ENCODE peak calls at places on chromosomes 11 and 22, in ten cellular contexts. U is astrocyte; E is CD8-positive, alpha-beta T cell; Q is effector memory CD4-positive, alpha-beta T cell; L is BJ; J is HFF-Myc; W is left lung; M is cardiac muscle cell; C is thoracic aorta; Y is pancreas. N is an unnamed sample.

GRCh38 chr22:45294030-45294429 is 9.3 kb downstream of the UPK3A start:
- DNase-seq in C (no peak), J (no peak), M (no peak), E (no peak), W (no peak), U (no peak), Q (no peak), L (no peak), Y (no peak), N (no peak)

GRCh38 chr11:3122775-3123201 is 42.3 kb downstream of the OSBPL5 start:
- DNase-seq in W (peak), Y (no peak), Q (no peak), U (no peak), M (no peak), E (no peak), J (no peak), L (no peak), C (no peak), N (no peak)

GRCh38 chr11:41201156-41201555 is 258.3 kb downstream of the LRRC4C start:
- DNase-seq in J (peak), L (no peak), U (peak), W (no peak), Q (no peak), E (no peak), C (no peak), Y (no peak), M (peak), N (no peak)

GRCh38 chr22:46428602-46429326 is 93.2 kb downstream of the TRMU start:
- DNase-seq in W (no peak), U (no peak), L (no peak), E (no peak), Q (no peak), Y (no peak), C (no peak), J (no peak), M (no peak), N (no peak)

GRCh38 chr22:43867839-43868652 is 5.7 kb upstream of the SULT4A1 start:
- DNase-seq in J (peak), W (no peak), C (no peak), E (no peak), Q (no peak), U (peak), Y (no peak), M (peak), L (no peak), N (no peak)

GRCh38 chr11:444397-445144 is 2.8 kb upstream of the ANO9 start:
- DNase-seq in Q (no peak), M (peak), L (peak), W (peak), C (no peak), J (no peak), Y (no peak), U (peak), E (no peak), N (no peak)

GRCh38 chr11:122138759-122139594 is 23.0 kb upstream of the BLID start:
- DNase-seq in Y (no peak), U (peak), L (no peak), M (no peak), Q (no peak), W (no peak), C (no peak), J (no peak), E (no peak), N (no peak)

GRCh38 chr11:2580444-2581050 is 119.2 kb downstream of the KCNQ1OT1 start:
- DNase-seq in J (no peak), W (peak), Q (no peak), E (no peak), L (no peak), M (no peak), Y (no peak), C (no peak), U (no peak), N (no peak)

GRCh38 chr11:16792426-16792825 is 54.0 kb downstream of the C11orf58 start:
- DNase-seq in L (no peak), M (peak), U (peak), E (no peak), Y (no peak), W (no peak), J (no peak), C (no peak), Q (no peak), N (no peak)

GRCh38 chr11:119752324-119752723 is 23.3 kb upstream of the NECTIN1 start:
- DNase-seq in W (no peak), M (no peak), L (no peak), J (no peak), Y (no peak), C (no peak), Q (no peak), E (no peak), U (no peak), N (no peak)

GRCh38 chr22:26431151-26431995 is 2.3 kb downstream of the ASPHD2 start:
- DNase-seq in Q (no peak), C (no peak), L (no peak), Y (no peak), J (no peak), U (no peak), M (peak), W (no peak), E (no peak), N (peak)

GRCh38 chr11:11717064-11717725 is 95.4 kb upstream of the GALNT18 start:
- DNase-seq in J (no peak), E (no peak), C (no peak), W (no peak), Y (no peak), M (no peak), L (no peak), Q (no peak), U (no peak), N (no peak)

GRCh38 chr11:119797736-119798135 is 68.7 kb upstream of the NECTIN1 start:
- DNase-seq in Y (no peak), E (no peak), W (peak), Q (no peak), U (no peak), M (no peak), C (no peak), J (no peak), L (no peak), N (no peak)

GRCh38 chr11:96038046-96038445 is 114.1 kb upstream of the MTMR2 start:
- DNase-seq in Q (no peak), Y (no peak), E (no peak), M (no peak), J (no peak), W (no peak), U (no peak), L (no peak), C (no peak), N (no peak)

GRCh38 chr11:134289789-134290188 is 13.6 kb downstream of the GLB1L3 start:
- DNase-seq in E (no peak), Q (no peak), L (no peak), J (no peak), Y (no peak), M (no peak), C (no peak), W (no peak), U (no peak), N (no peak)

GRCh38 chr11:126363706-126364245 is 8.3 kb downstream of the ST3GAL4 start:
- DNase-seq in C (no peak), U (no peak), W (no peak), J (no peak), M (no peak), E (no peak), Q (no peak), Y (no peak), L (no peak), N (no peak)

GRCh38 chr11:92225563-92226308 is 1.1 kb downstream of the FAT3 start:
- DNase-seq in E (no peak), W (peak), M (peak), Y (no peak), C (no peak), U (peak), J (no peak), L (no peak), Q (no peak), N (no peak)

GRCh38 chr11:125274309-125274708 is 109.8 kb downstream of the PKNOX2 start:
- DNase-seq in J (no peak), Q (no peak), C (no peak), Y (no peak), U (no peak), E (no peak), M (no peak), L (no peak), W (no peak), N (no peak)

GRCh38 chr22:50022171-50022819 is 9.7 kb upstream of the IL17REL start:
- DNase-seq in W (no peak), M (no peak), Q (no peak), L (no peak), E (no peak), Y (no peak), J (no peak), U (no peak), C (no peak), N (no peak)

GRCh38 chr22:34950480-34950879 is 115.5 kb upstream of the ISX start:
- DNase-seq in L (no peak), Q (no peak), M (no peak), J (no peak), E (no peak), Y (no peak), C (no peak), W (no peak), U (no peak), N (no peak)

GRCh38 chr11:495537-495931 is 11.5 kb downstream of the RNH1 start:
- DNase-seq in J (no peak), E (no peak), W (peak), Q (no peak), L (no peak), U (no peak), M (no peak), Y (no peak), C (no peak), N (no peak)

GRCh38 chr11:122791411-122791810 is 46.9 kb upstream of the CRTAM start:
- DNase-seq in C (no peak), M (no peak), Q (no peak), E (no peak), U (no peak), J (no peak), W (no peak), Y (no peak), L (no peak), N (peak)

GRCh38 chr11:2839395-2839941 is 46.1 kb downstream of the CDKN1C start:
- DNase-seq in M (no peak), Q (no peak), L (no peak), Y (no peak), E (no peak), C (no peak), U (no peak), J (no peak), W (peak), N (no peak)

GRCh38 chr22:43343262-43343988 is at the start of gene SCUBE1:
- DNase-seq in Y (peak), C (no peak), E (peak), J (no peak), Q (peak), W (peak), M (peak), L (no peak), U (no peak), N (no peak)

GRCh38 chr11:128716661-128717210 is 22.9 kb downstream of the FLI1 start:
- DNase-seq in L (no peak), U (peak), C (no peak), J (no peak), Q (peak), E (no peak), Y (no peak), W (no peak), M (peak), N (no peak)

GRCh38 chr11:21622995-21623394 is 569.9 kb upstream of the ANO5 start:
- DNase-seq in W (no peak), Q (no peak), E (no peak), L (no peak), U (no peak), J (no peak), M (no peak), Y (no peak), C (no peak), N (no peak)

GRCh38 chr22:43186272-43187170 is at the start of gene TTLL12:
- DNase-seq in C (no peak), L (no peak), Q (peak), W (peak), E (peak), U (no peak), Y (peak), M (peak), J (no peak), N (no peak)

GRCh38 chr11:59616396-59616982 is 915 bp upstream of the OSBP start:
- DNase-seq in L (no peak), U (no peak), M (no peak), W (peak), J (no peak), E (no peak), C (no peak), Y (no peak), Q (no peak), N (no peak)

GRCh38 chr11:61654397-61654829 is 25.8 kb upstream of the DAGLA start:
- DNase-seq in E (no peak), W (no peak), M (peak), C (no peak), L (no peak), U (no peak), Y (no peak), Q (no peak), J (no peak), N (no peak)

DNA sequence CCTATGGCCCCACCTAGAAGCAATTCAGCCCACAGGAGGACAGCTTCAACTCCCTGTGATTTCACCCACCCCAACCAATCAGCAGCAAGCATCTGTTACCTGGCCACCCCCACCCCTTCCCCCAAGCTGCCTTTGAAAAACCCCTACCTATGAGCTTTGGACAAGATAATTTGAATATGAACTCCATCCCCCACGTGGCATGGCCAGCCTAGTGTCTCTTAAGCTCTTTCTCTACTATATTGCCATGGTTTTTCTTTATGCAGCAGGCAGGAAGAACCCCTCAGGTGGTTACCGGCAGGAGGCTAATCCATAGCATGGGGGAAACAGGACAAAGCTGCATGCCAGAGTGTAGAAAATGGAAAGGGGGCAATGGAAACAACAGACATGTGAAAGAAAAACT is 29.0 kb downstream of the CTSC start:
- DNase-seq in J (no peak), U (no peak), C (no peak), L (no peak), Q (no peak), M (no peak), Y (no peak), E (no peak), W (no peak), N (no peak)
- H3K4me3 ChIP-seq in J (no peak), U (no peak), C (no peak), L (no peak), Q (no peak), M (no peak), Y (no peak), E (no peak), W (no peak), N (no peak)

GRCh38 chr11:87358461-87358860 is 320.7 kb downstream of the TMEM135 start:
- DNase-seq in W (no peak), U (no peak), J (no peak), Y (no peak), C (no peak), E (no peak), M (no peak), L (no peak), Q (no peak), N (no peak)

GRCh38 chr11:87355614-87356013 is 317.9 kb downstream of the TMEM135 start:
- DNase-seq in Q (no peak), U (no peak), C (no peak), M (no peak), E (no peak), L (no peak), Y (no peak), W (no peak), J (no peak), N (no peak)

GRCh38 chr11:87359401-87359800 is 321.7 kb downstream of the TMEM135 start:
- DNase-seq in E (no peak), L (no peak), C (no peak), Q (no peak), W (no peak), J (no peak), Y (no peak), U (no peak), M (no peak), N (no peak)

GRCh38 chr11:87353904-87354303 is 316.2 kb downstream of the TMEM135 start:
- DNase-seq in Y (no peak), J (no peak), E (no peak), U (no peak), C (no peak), W (no peak), M (no peak), Q (no peak), L (no peak), N (no peak)

GRCh38 chr11:87356428-87356827 is 318.7 kb downstream of the TMEM135 start:
- DNase-seq in W (no peak), M (no peak), J (no peak), E (no peak), U (no peak), Y (no peak), Q (no peak), L (no peak), C (no peak), N (no peak)
- H3K4me3 ChIP-seq in W (no peak), M (no peak), J (no peak), E (no peak), U (no peak), Y (no peak), Q (no peak), L (no peak), C (no peak), N (no peak)

GRCh38 chr11:106086850-106087249 is 9.4 kb downstream of the AASDHPPT start:
- DNase-seq in W (no peak), E (no peak), Y (no peak), C (no peak), J (no peak), M (no peak), Q (no peak), U (no peak), L (no peak), N (no peak)

GRCh38 chr11:106092446-106092845 is 15.0 kb downstream of the AASDHPPT start:
- DNase-seq in J (no peak), L (no peak), M (no peak), Y (no peak), U (no peak), E (no peak), C (no peak), W (no peak), Q (no peak), N (no peak)

GRCh38 chr11:106088896-106089295 is 11.4 kb downstream of the AASDHPPT start:
- DNase-seq in Q (no peak), U (peak), J (no peak), M (no peak), L (no peak), C (no peak), Y (no peak), E (no peak), W (no peak), N (no peak)

GRCh38 chr11:106087815-106088435 is 10.5 kb downstream of the AASDHPPT start:
- DNase-seq in Q (peak), C (no peak), L (no peak), Y (peak), W (no peak), M (peak), E (no peak), J (no peak), U (peak), N (no peak)

GRCh38 chr11:106091480-106092123 is 14.1 kb downstream of the AASDHPPT start:
- DNase-seq in U (peak), J (no peak), C (no peak), M (peak), Y (no peak), E (no peak), L (no peak), W (no peak), Q (no peak), N (no peak)
- H3K4me3 ChIP-seq in U (no peak), J (no peak), C (no peak), M (no peak), Y (no peak), E (no peak), L (no peak), W (no peak), Q (no peak), N (no peak)

GRCh38 chr11:73154178-73154577 is 12.1 kb upstream of the FCHSD2 start:
- DNase-seq in W (no peak), L (no peak), C (no peak), U (no peak), E (no peak), Q (no peak), J (no peak), M (no peak), Y (no peak), N (no peak)

GRCh38 chr11:73149105-73149504 is 7.0 kb upstream of the FCHSD2 start:
- DNase-seq in J (no peak), E (no peak), W (no peak), Y (no peak), U (no peak), Q (no peak), C (no peak), L (no peak), M (no peak), N (no peak)

GRCh38 chr11:73152861-73153483 is 10.9 kb upstream of the FCHSD2 start:
- DNase-seq in M (no peak), J (no peak), Q (no peak), U (no peak), E (no peak), C (no peak), L (no peak), Y (no peak), W (no peak), N (no peak)

GRCh38 chr11:73151371-73151870 is 9.3 kb upstream of the FCHSD2 start:
- DNase-seq in W (no peak), U (no peak), C (no peak), Q (no peak), Y (no peak), J (no peak), M (no peak), L (no peak), E (no peak), N (no peak)

GRCh38 chr11:73152086-73152853 is 10.2 kb upstream of the FCHSD2 start:
- DNase-seq in W (no peak), U (no peak), J (no peak), L (no peak), M (no peak), Y (no peak), E (no peak), C (no peak), Q (no peak), N (no peak)
- H3K4me3 ChIP-seq in W (no peak), U (no peak), J (no peak), L (no peak), M (no peak), Y (no peak), E (no peak), C (no peak), Q (no peak), N (no peak)

GRCh38 chr11:6132431-6132830 is 24.9 kb downstream of the OR56B4 start:
- DNase-seq in C (no peak), E (no peak), Y (no peak), M (no peak), U (no peak), W (no peak), L (no peak), Q (no peak), J (no peak), N (no peak)

GRCh38 chr11:6129634-6130033 is 22.1 kb downstream of the OR56B4 start:
- DNase-seq in Y (no peak), Q (no peak), M (no peak), C (no peak), J (no peak), W (no peak), L (no peak), E (no peak), U (no peak), N (no peak)

GRCh38 chr11:6129011-6129410 is 21.5 kb downstream of the OR56B4 start:
- DNase-seq in Y (no peak), E (no peak), M (no peak), J (no peak), U (no peak), W (no peak), C (no peak), Q (no peak), L (no peak), N (no peak)

GRCh38 chr11:6124245-6124644 is 16.8 kb downstream of the OR56B4 start:
- DNase-seq in C (no peak), E (no peak), W (no peak), U (no peak), Q (no peak), J (no peak), M (no peak), Y (no peak), L (no peak), N (no peak)

DNA sequence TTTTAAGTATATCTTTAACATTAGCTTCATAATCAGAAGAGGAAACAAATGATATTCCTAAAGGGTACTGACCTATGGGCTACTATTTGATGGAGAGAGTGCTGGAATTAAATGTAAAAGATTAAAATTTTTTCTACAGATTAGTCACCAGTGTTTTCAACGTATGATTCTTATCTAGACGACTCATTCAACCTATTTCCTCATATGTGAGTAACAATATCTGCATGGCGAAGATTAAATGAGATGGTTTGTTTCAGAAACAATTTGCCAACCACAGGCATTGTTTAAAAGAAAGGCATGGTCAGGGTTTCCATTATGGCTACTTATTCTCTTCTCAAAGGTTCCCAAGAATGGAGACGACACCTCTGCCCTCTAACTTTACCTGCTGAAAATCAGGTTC is 20.4 kb downstream of the OR56B4 start:
- DNase-seq in E (no peak), J (no peak), Q (no peak), Y (no peak), U (no peak), W (no peak), M (peak), L (no peak), C (no peak), N (no peak)
- H3K4me3 ChIP-seq in E (no peak), J (no peak), Q (no peak), Y (no peak), U (no peak), W (no peak), M (no peak), L (no peak), C (no peak), N (no peak)